ENCODE peak calls at places on chromosomes 2 and 18, in five cellular contexts. L is GM23338, I is cardiac muscle cell, N is neural crest cell, O is esophagus squamous epithelium. H is an unnamed sample.

GRCh38 chr2:223950448-223951347 is 5.6 kb upstream of the WDFY1 start:
- DNase-seq in L (peak), I (no peak), N (no peak), O (no peak), H (no peak)

GRCh38 chr2:85994421-85994777 is 105.6 kb upstream of the ST3GAL5 start:
- DNase-seq in L (no peak), I (no peak), N (no peak), O (no peak), H (no peak)

GRCh38 chr18:22170421-22171262 is 1.3 kb downstream of the GATA6 start:
- DNase-seq in L (peak), I (peak), N (peak), O (no peak), H (no peak)

GRCh38 chr18:9135912-9136314 is 668 bp upstream of the ANKRD12 start:
- DNase-seq in L (peak), I (peak), N (no peak), O (no peak), H (no peak)

GRCh38 chr2:139480251-139480650 is 700.1 kb upstream of the NXPH2 start:
- DNase-seq in L (no peak), I (no peak), N (no peak), O (no peak), H (no peak)

GRCh38 chr2:157572725-157573124 is 55.9 kb downstream of the ACVR1C start:
- DNase-seq in L (peak), I (no peak), N (no peak), O (no peak), H (no peak)

GRCh38 chr18:23689616-23690504 is 607 bp downstream of the LAMA3 start:
- DNase-seq in L (peak), I (no peak), N (peak), O (no peak), H (no peak)

GRCh38 chr18:31720867-31721266 is 36.5 kb upstream of the B4GALT6 start:
- DNase-seq in L (no peak), I (peak), N (no peak), O (no peak), H (no peak)

GRCh38 chr2:206657087-206657486 is 14.8 kb downstream of the FAM237A start:
- DNase-seq in L (no peak), I (no peak), N (no peak), O (no peak), H (no peak)

GRCh38 chr2:229572434-229573338 is 141.7 kb downstream of the DNER start:
- DNase-seq in L (no peak), I (peak), N (no peak), O (no peak), H (no peak)

GRCh38 chr2:99217929-99218501 is 37.0 kb downstream of the MRPL30 start:
- DNase-seq in L (no peak), I (peak), N (no peak), O (no peak), H (no peak)

GRCh38 chr2:86673976-86674670 is 46.0 kb upstream of the RMND5A start:
- DNase-seq in L (no peak), I (peak), N (no peak), O (no peak), H (no peak)

GRCh38 chr2:152098033-152098797 is 629 bp downstream of the CACNB4 start:
- DNase-seq in L (peak), I (peak), N (peak), O (no peak), H (no peak)

GRCh38 chr2:157362627-157363026 is 37.0 kb upstream of the ERMN start:
- DNase-seq in L (no peak), I (no peak), N (no peak), O (no peak), H (no peak)

GRCh38 chr2:20350105-20350712 is 435 bp downstream of the PUM2 start:
- DNase-seq in L (peak), I (peak), N (peak), O (no peak), H (no peak)

GRCh38 chr2:225272173-225272572 is 127.3 kb upstream of the NYAP2 start:
- DNase-seq in L (no peak), I (no peak), N (no peak), O (no peak), H (no peak)

GRCh38 chr2:216636570-216637450 is 3.6 kb downstream of the IGFBP2 start:
- DNase-seq in L (peak), I (peak), N (peak), O (no peak), H (no peak)

GRCh38 chr18:57864615-57865121 is 61.6 kb upstream of the ATP8B1 start:
- DNase-seq in L (no peak), I (no peak), N (no peak), O (no peak), H (no peak)

GRCh38 chr2:99971326-99971965 is 170.9 kb downstream of the AFF3 start:
- DNase-seq in L (no peak), I (no peak), N (no peak), O (no peak), H (no peak)

GRCh38 chr2:219998714-219999227 is 371.3 kb downstream of the SLC4A3 start:
- DNase-seq in L (peak), I (no peak), N (no peak), O (no peak), H (no peak)

GRCh38 chr2:133812826-133813617 is 244.8 kb upstream of the NCKAP5 start:
- DNase-seq in L (no peak), I (peak), N (no peak), O (no peak), H (no peak)

GRCh38 chr18:68797901-68798300 is at the start of gene CCDC102B:
- DNase-seq in L (no peak), I (peak), N (no peak), O (no peak), H (no peak)

GRCh38 chr18:12569791-12570190 is 88.1 kb downstream of the SPIRE1 start:
- DNase-seq in L (no peak), I (no peak), N (no peak), O (no peak), H (no peak)

GRCh38 chr18:12296087-12296403 is 12.0 kb upstream of the TUBB6 start:
- DNase-seq in L (no peak), I (no peak), N (no peak), O (no peak), H (peak)

GRCh38 chr2:111072220-111072871 is 48.4 kb upstream of the BCL2L11 start:
- DNase-seq in L (no peak), I (peak), N (no peak), O (no peak), H (no peak)

GRCh38 chr2:145411493-145411892 is 891.6 kb upstream of the ZEB2 start:
- DNase-seq in L (no peak), I (no peak), N (no peak), O (no peak), H (no peak)

GRCh38 chr2:37679072-37679695 is 7.7 kb upstream of the CDC42EP3 start:
- DNase-seq in L (no peak), I (no peak), N (no peak), O (no peak), H (no peak)

GRCh38 chr2:120448427-120448826 is 102.5 kb downstream of the INHBB start:
- DNase-seq in L (no peak), I (no peak), N (no peak), O (no peak), H (no peak)

GRCh38 chr18:7548226-7548625 is 18.9 kb upstream of the PTPRM start:
- DNase-seq in L (no peak), I (no peak), N (no peak), O (no peak), H (no peak)

GRCh38 chr2:106197878-106198277 is 3.8 kb upstream of the UXS1 start:
- DNase-seq in L (no peak), I (peak), N (no peak), O (no peak), H (no peak)
- TF ChIP-seq CTCF in L (no peak), I (no peak), N (no peak), O (no peak), H (no peak)

GRCh38 chr2:240387669-240388358 is 47.6 kb upstream of the GPC1 start:
- DNase-seq in L (no peak), I (peak), N (no peak), O (no peak), H (peak)
- TF ChIP-seq CTCF in L (no peak), I (peak), N (no peak), O (no peak), H (no peak)

GRCh38 chr18:49723648-49724180 is 89.6 kb downstream of the ACAA2 start:
- DNase-seq in L (no peak), I (peak), N (no peak), O (no peak), H (no peak)

GRCh38 chr18:49726564-49726963 is 86.8 kb downstream of the ACAA2 start:
- DNase-seq in L (no peak), I (no peak), N (no peak), O (no peak), H (no peak)

GRCh38 chr18:49728542-49728941 is 84.8 kb downstream of the ACAA2 start:
- DNase-seq in L (peak), I (peak), N (peak), O (no peak), H (no peak)

GRCh38 chr18:49727816-49728215 is 85.5 kb downstream of the ACAA2 start:
- DNase-seq in L (no peak), I (no peak), N (no peak), O (no peak), H (no peak)

DNA sequence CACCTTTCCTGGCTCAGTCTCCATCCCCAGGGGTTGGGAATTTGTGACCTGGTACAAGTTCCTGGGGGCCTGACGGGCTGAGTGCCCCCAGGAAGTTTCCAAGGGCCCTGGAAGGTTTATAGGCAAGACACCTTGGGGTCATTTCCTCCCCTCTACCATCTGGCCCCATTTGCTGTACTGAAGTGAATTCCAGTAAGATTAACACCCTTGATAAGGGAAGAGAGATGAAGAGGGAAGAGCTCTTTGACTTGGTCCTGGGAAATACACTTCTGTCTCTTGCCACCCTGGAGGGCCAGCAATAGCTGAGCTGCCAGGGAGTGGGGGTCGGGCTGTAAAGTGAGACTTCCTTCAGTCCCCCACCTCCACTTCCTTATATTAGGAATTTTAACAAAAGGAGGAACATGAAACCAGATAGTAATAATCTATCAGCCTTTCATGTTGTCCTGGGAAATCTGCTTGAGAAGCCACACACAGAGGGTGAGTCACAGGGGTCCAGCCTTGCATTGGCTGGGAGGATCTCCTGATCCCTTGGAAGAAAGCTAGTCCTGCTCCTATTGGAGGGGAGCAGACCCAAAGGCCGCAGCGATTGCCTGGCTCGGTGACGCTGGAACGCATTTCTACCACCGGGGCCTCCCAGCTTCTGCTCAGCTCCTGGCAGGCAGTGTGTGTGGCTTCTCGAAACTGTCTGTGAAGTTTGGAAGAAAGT is 87.4 kb downstream of the ACAA2 start:
- DNase-seq in L (peak), I (peak), N (peak), O (no peak), H (no peak)
- TF ChIP-seq CTCF in L (no peak), I (peak), N (no peak), O (no peak), H (no peak)

DNA sequence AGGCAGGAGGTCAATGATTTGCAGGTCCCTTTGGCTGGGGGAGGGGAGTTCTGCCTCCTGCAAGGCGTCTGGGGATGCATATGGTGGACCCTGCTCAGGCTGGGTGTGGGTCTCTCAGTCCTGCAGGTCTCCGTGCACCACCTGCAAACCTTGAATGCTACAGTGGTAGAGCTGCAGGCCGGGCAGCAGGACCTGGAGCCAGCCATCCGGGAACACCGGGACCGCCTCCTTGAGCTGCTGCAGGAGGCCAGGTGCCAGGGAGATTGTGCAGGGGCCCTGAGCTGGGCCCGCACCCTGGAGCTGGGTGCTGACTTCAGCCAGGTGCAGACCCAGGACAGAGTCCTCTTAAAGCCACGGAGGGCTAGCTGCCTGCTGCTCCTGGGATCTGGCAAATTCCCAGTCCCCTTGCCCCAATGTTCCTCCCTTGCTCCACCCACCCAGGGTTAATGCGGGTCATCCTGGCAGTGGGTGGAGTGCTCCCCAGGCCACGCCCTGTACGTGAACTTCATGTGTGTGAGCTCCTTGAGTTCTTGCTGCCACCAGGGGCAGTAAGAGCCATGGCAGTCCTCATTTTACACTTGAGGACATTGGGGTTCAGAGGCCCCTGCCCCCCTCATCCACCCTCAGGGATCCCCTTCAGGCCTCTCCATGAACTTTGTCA is 3.1 kb downstream of the PROM2 start:
- DNase-seq in L (peak), I (peak), N (no peak), O (no peak), H (no peak)
- TF ChIP-seq CTCF in L (peak), I (no peak), N (no peak), O (peak), H (no peak)

GRCh38 chr2:48199076-48199475 is 292.8 kb upstream of the FBXO11 start:
- DNase-seq in L (peak), I (no peak), N (no peak), O (no peak), H (no peak)
- TF ChIP-seq CTCF in L (no peak), I (no peak), N (no peak), O (no peak), H (no peak)

GRCh38 chr2:171254666-171255065 is 94.0 kb upstream of the TLK1 start:
- DNase-seq in L (no peak), I (no peak), N (no peak), O (no peak), H (no peak)

GRCh38 chr2:171253279-171253678 is 92.6 kb upstream of the TLK1 start:
- DNase-seq in L (no peak), I (no peak), N (no peak), O (no peak), H (no peak)

GRCh38 chr2:171248205-171248662 is 87.5 kb upstream of the TLK1 start:
- DNase-seq in L (no peak), I (no peak), N (no peak), O (no peak), H (no peak)

GRCh38 chr2:171249689-171250088 is 89.0 kb upstream of the TLK1 start:
- DNase-seq in L (no peak), I (no peak), N (no peak), O (no peak), H (no peak)

DNA sequence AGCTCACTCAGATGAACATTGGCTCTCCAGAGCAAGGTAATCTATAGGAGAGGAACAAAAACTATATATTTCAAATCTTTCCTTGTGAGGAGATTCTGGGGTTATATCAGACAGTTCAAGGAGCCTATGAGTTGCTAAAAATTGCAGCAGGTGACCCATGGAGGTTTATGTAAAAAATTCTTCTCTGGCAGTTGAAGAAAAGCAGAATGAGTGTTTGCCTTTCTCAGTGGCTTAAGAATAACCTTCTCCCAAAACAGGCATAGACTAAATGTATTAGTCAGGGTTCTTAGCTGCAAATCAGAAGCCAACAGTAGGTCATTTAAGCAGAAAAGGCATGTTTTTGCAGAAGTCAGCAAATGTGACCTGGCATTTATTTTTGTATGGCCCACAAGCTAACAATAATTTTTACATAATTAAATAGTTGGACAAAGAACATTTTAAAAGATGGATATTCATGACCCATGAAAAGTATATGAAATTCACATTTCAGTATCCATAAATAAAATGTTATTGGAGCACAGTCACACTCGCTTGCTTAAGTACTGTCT is 93.3 kb upstream of the TLK1 start:
- DNase-seq in L (no peak), I (no peak), N (no peak), O (no peak), H (no peak)
- TF ChIP-seq CTCF in L (peak), I (no peak), N (peak), O (no peak), H (no peak)

H was measured in omental fat pad.